ENCODE peak calls at places on chromosome 11, in eight cellular contexts. G is AG10803; M is HuH-7; Y is renal cortical epithelial cell; R is stimulated activated CD4-positive, alpha-beta T cell treated with anti-CD3 and anti-CD28 coated beads, Interleukin-1b, Interleukin-23, amount 100 ng/mL, for 24 hours; S is NCI-H510A treated with DMSO at 0.1 percent for 48 hours; H is stimulated activated CD8-positive, alpha-beta memory T cell treated with anti-CD3 and anti-CD28 coated beads, Interleukin-15, amount 100 ng/mL, for 4 hours; I is effector CD4-positive, alpha-beta T cell. F is an unnamed sample.

GRCh38 chr11:123431619-123432018 is 1.6 kb downstream of the GRAMD1B start:
- DNase-seq in M (no peak), G (no peak), I (no peak), R (no peak), S (no peak), H (no peak), Y (no peak), F (no peak)

GRCh38 chr11:3132271-3132781 is 32.8 kb downstream of the OSBPL5 start:
- DNase-seq in S (no peak), Y (no peak), M (no peak), I (no peak), R (no peak), G (no peak), H (no peak), F (no peak)

GRCh38 chr11:803770-804598 is 1.0 kb downstream of the PIDD1 start:
- DNase-seq in Y (no peak), S (peak; percentile 25), H (no peak), R (no peak), G (no peak), I (no peak), M (no peak), F (no peak)

GRCh38 chr11:123509737-123510578 is 79.9 kb downstream of the GRAMD1B start:
- DNase-seq in S (no peak), I (no peak), G (peak; percentile 55), M (no peak), R (no peak), H (no peak), Y (no peak), F (no peak)

GRCh38 chr11:75342231-75342918 is 9.1 kb downstream of the ARRB1 start:
- DNase-seq in S (no peak), G (no peak), H (no peak), Y (peak; percentile 62), R (no peak), M (no peak), I (no peak), F (no peak)

GRCh38 chr11:86138958-86139357 is 70.1 kb upstream of the PICALM start:
- DNase-seq in H (no peak), Y (no peak), G (no peak), S (no peak), M (no peak), R (no peak), I (no peak), F (no peak)

GRCh38 chr11:63321723-63322122 is 47.9 kb upstream of the SLC22A9 start:
- DNase-seq in Y (no peak), S (no peak), M (no peak), R (no peak), H (no peak), I (no peak), G (no peak), F (no peak)

GRCh38 chr11:69116671-69117070 is 39.1 kb upstream of the SMIM38 start:
- DNase-seq in S (no peak), I (no peak), G (no peak), Y (no peak), R (no peak), M (no peak), H (no peak), F (no peak)

GRCh38 chr11:67648140-67648795 is 2.3 kb downstream of the ACY3 start:
- DNase-seq in M (no peak), R (no peak), S (peak; percentile 64), G (no peak), H (no peak), Y (peak; percentile 1), I (peak; percentile 37), F (peak; percentile 63)

GRCh38 chr11:3867209-3868071 is 12.0 kb downstream of the STIM1 start:
- DNase-seq in M (no peak), Y (no peak), S (no peak), R (no peak), H (no peak), I (no peak), G (peak; percentile 55), F (peak; percentile 35)

GRCh38 chr11:58003036-58003435 is 20.6 kb upstream of the OR9Q1 start:
- DNase-seq in R (no peak), H (no peak), G (no peak), M (no peak), S (no peak), Y (no peak), I (no peak), F (no peak)

GRCh38 chr11:58866788-58867187 is 22.3 kb upstream of the GLYATL2 start:
- DNase-seq in S (no peak), I (no peak), Y (no peak), R (no peak), H (no peak), G (peak; percentile 35), M (no peak), F (no peak)

GRCh38 chr11:74366576-74366975 is 31.7 kb downstream of the PGM2L1 start:
- DNase-seq in Y (peak; percentile 65), R (no peak), M (no peak), H (no peak), G (peak; percentile 90), I (no peak), S (no peak), F (no peak)

GRCh38 chr11:104529916-104530315 is 366.0 kb upstream of the PDGFD start:
- DNase-seq in I (no peak), R (no peak), M (no peak), S (no peak), G (no peak), H (no peak), Y (no peak), F (no peak)

GRCh38 chr11:62394825-62395538 is 23.9 kb upstream of the SCGB1A1 start:
- DNase-seq in I (peak; percentile 23), Y (peak; percentile 74), R (peak; percentile 25), H (no peak), G (peak; percentile 87), S (peak; percentile 92), M (peak; percentile 72), F (peak; percentile 57)

GRCh38 chr11:81644239-81644840 is 1089.3 kb downstream of the FAM181B start:
- DNase-seq in G (peak; percentile 39), M (peak; percentile 14), S (peak; percentile 82), H (no peak), I (no peak), R (no peak), Y (peak; percentile 45), F (no peak)

GRCh38 chr11:130611791-130612251 is 163.4 kb downstream of the ADAMTS15 start:
- DNase-seq in I (no peak), G (peak; percentile 98), M (no peak), R (no peak), S (no peak), H (no peak), Y (peak; percentile 90), F (no peak)

GRCh38 chr11:75073459-75074190 is 23.1 kb downstream of the OR2AT4 start:
- DNase-seq in M (peak; percentile 32), R (no peak), S (no peak), Y (no peak), H (no peak), G (no peak), I (no peak), F (no peak)

GRCh38 chr11:68206211-68206610 is 6.9 kb downstream of the KMT5B start:
- DNase-seq in S (peak; percentile 80), I (no peak), H (no peak), G (peak; percentile 67), M (peak; percentile 90), R (no peak), Y (peak; percentile 75), F (no peak)

GRCh38 chr11:103433976-103434375 is 324.8 kb downstream of the DYNC2H1 start:
- DNase-seq in R (no peak), G (peak; percentile 5), H (no peak), Y (no peak), M (no peak), S (no peak), I (no peak), F (no peak)

GRCh38 chr11:95138448-95138847 is 48.8 kb downstream of the ENDOD1 start:
- DNase-seq in S (no peak), H (no peak), G (no peak), M (no peak), I (no peak), Y (peak; percentile 44), R (no peak), F (no peak)

GRCh38 chr11:46134540-46134939 is 13.3 kb upstream of the PHF21A start:
- DNase-seq in I (no peak), R (no peak), H (no peak), S (no peak), M (no peak), Y (no peak), G (no peak), F (no peak)

GRCh38 chr11:88405853-88406252 is 68.3 kb upstream of the CTSC start:
- DNase-seq in R (no peak), Y (peak; percentile 53), I (no peak), S (no peak), G (no peak), H (no peak), M (no peak), F (no peak)

GRCh38 chr11:13667245-13667644 is 1.2 kb upstream of the FAR1 start:
- DNase-seq in S (no peak), H (no peak), R (no peak), G (peak; percentile 77), Y (no peak), M (no peak), I (no peak), F (no peak)

GRCh38 chr11:30197869-30198268 is 32.9 kb upstream of the FSHB start:
- DNase-seq in R (no peak), M (no peak), G (no peak), S (no peak), I (no peak), H (no peak), Y (no peak), F (no peak)

F was measured in stomach.